ENCODE peak calls at places on chromosomes 13 and 19, in ten cellular contexts. Z is neural crest cell, M is tibial nerve, T is left lung, L is K562, C is GM12865, F is nephron progenitor cell, D is AG09319, G is AG04450, H is heart left ventricle. R is an unnamed sample.

GRCh38 chr19:10766681-10767201 is 48.9 kb downstream of the DNM2 start:
- DNase-seq in M (no peak), T (no peak), D (no peak), Z (no peak), C (no peak), H (peak; percentile 64), L (no peak), G (no peak), F (no peak), R (no peak)

GRCh38 chr13:40460116-40460515 is 206.3 kb downstream of the FOXO1 start:
- DNase-seq in C (no peak), T (no peak), F (no peak), L (no peak), M (no peak), Z (no peak), H (no peak), D (no peak), G (no peak), R (no peak)

GRCh38 chr13:31824705-31825512 is 85.6 kb downstream of the RXFP2 start:
- DNase-seq in M (no peak), L (no peak), G (no peak), H (no peak), C (peak; percentile 51), T (no peak), Z (no peak), D (no peak), F (no peak), R (peak; percentile 18)

GRCh38 chr19:35596366-35596999 is 10.5 kb downstream of the PMIS2 start:
- DNase-seq in H (no peak), L (peak; percentile 39), D (no peak), Z (no peak), T (no peak), M (no peak), C (peak; percentile 87), G (no peak), F (no peak), R (peak; percentile 75)

GRCh38 chr13:68174905-68175304 is 944.8 kb upstream of the PCDH9 start:
- DNase-seq in T (no peak), G (no peak), M (no peak), C (no peak), F (no peak), H (no peak), D (no peak), Z (no peak), L (no peak), R (no peak)

GRCh38 chr19:41934849-41935374 is 6.7 kb upstream of the ERFL start:
- DNase-seq in Z (peak; percentile 93), D (no peak), M (peak; percentile 72), F (peak; percentile 92), C (peak; percentile 85), H (peak; percentile 71), L (peak; percentile 74), G (peak; percentile 13), T (peak; percentile 87), R (peak; percentile 94)

GRCh38 chr13:82593239-82593638 is 1289.0 kb downstream of the SLITRK1 start:
- DNase-seq in D (no peak), H (no peak), C (no peak), F (no peak), T (no peak), M (no peak), G (no peak), Z (no peak), L (no peak), R (no peak)

GRCh38 chr13:23960566-23961156 is 63.4 kb upstream of the C1QTNF9B start:
- DNase-seq in L (no peak), G (no peak), T (no peak), H (no peak), Z (no peak), F (peak; percentile 30), M (peak; percentile 14), C (peak; percentile 43), D (no peak), R (no peak)

GRCh38 chr13:41019578-41020347 is 647 bp upstream of the ELF1 start:
- DNase-seq in T (no peak), Z (no peak), H (no peak), C (no peak), G (no peak), M (no peak), L (no peak), F (no peak), D (no peak), R (no peak)

GRCh38 chr19:1807695-1808394 is 4.2 kb downstream of the ATP8B3 start:
- DNase-seq in L (no peak), M (no peak), D (no peak), G (no peak), C (no peak), F (no peak), Z (no peak), T (peak; percentile 58), H (no peak), R (no peak)

GRCh38 chr19:3055741-3056453 is 6.4 kb downstream of the TLE5 start:
- DNase-seq in M (no peak), D (no peak), Z (no peak), T (peak; percentile 82), C (no peak), G (no peak), H (no peak), F (no peak), L (peak; percentile 57), R (no peak)

GRCh38 chr13:23735329-23735728 is 153.9 kb downstream of the MIPEP start:
- DNase-seq in T (no peak), Z (no peak), H (no peak), C (no peak), M (no peak), D (no peak), L (no peak), G (no peak), F (no peak), R (no peak)

GRCh38 chr13:98459171-98459681 is 117.7 kb downstream of the STK24 start:
- DNase-seq in L (no peak), M (no peak), G (no peak), C (no peak), F (no peak), H (no peak), D (no peak), T (no peak), Z (no peak), R (no peak)

GRCh38 chr13:43273362-43273761 is 250.0 kb downstream of the DNAJC15 start:
- DNase-seq in T (no peak), F (no peak), L (no peak), H (no peak), M (no peak), D (no peak), Z (no peak), G (no peak), C (no peak), R (no peak)

GRCh38 chr13:44576396-44577235 is 486 bp upstream of the TSC22D1 start:
- DNase-seq in T (peak; percentile 88), H (peak; percentile 38), D (no peak), Z (peak; percentile 23), C (peak; percentile 37), G (no peak), M (no peak), F (peak; percentile 63), L (peak; percentile 30), R (peak; percentile 65)

GRCh38 chr13:76677047-76677446 is 209.2 kb downstream of the KCTD12 start:
- DNase-seq in T (no peak), M (peak; percentile 59), L (no peak), H (peak; percentile 74), Z (no peak), C (no peak), F (no peak), D (no peak), G (no peak), R (no peak)

DNA sequence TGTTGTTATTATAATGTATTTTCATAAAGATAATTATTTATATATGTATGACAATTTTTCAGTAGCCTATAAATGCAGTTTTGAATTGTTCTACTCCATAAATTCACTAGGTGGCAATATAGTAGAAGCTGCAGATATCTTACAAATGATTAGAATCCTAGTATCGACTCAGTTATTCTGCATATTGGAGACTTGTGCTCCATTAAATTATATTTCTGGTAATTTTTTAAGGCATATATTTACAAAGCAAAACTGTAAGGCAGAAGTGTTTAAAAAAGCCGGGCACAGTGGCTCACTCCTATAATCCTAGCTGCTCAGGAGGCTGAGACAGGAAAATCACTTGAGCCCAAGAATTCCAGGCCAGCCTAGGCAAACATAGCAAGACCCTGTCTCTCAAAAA is 58.7 kb downstream of the DPY19L3 start:
- DNase-seq in G (no peak), F (no peak), Z (no peak), T (no peak), M (no peak), D (no peak), H (no peak), L (no peak), C (peak; percentile 11), R (no peak)
- TF ChIP-seq CTCF in G (peak; percentile 49), F (no peak), Z (peak; percentile 61), T (peak; percentile 23), M (peak; percentile 10), D (peak; percentile 28), H (peak; percentile 25), L (no peak), C (no peak), R (peak; percentile 2)

GRCh38 chr13:95660981-95661581 is 15.9 kb upstream of the DNAJC3 start:
- DNase-seq in Z (no peak), C (peak; percentile 52), F (no peak), D (no peak), G (no peak), H (no peak), T (no peak), M (no peak), L (peak; percentile 12), R (no peak)
- TF ChIP-seq CTCF in Z (peak; percentile 78), C (peak; percentile 51), F (peak; percentile 66), D (peak; percentile 61), G (peak; percentile 67), H (peak; percentile 57), T (peak; percentile 42), M (no peak), L (peak; percentile 29), R (no peak)

DNA sequence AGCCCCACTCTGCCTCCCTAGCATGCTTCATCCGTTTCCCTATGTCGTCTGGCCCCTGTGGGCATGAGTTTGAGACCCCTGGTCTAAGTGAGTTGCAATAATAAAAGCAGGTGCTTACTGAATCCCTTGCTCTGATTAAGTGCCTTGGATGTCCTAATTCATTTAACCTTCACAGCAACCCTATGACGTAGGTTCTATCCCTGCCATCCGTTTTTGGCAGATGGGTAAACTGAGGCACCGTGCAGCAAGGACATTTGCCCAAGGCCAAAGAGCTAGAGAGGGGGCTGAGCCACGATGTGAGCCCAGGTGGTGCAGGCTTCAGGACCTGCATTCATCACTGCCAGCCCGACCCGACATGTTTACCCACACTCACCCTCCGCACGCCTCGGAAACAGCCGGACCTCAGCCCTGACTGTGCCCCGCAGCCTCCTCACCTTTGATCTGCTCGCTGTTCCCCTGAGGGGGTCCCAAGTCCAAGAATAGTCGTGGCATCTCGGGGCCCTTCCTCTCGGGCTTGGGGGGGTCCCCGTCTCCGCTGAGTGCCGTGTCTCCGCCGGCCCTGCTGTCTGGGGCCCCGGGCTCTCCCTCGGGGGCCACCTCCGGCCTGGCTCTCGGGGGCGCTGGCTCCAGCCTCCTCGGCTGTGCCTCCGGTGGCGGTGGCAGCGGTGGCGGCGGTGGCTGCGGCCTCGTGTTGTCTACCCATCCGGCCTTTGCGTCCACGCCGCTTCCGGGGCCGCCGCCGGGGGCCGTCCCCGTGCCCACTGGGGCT is 14.5 kb downstream of the LMTK3 start:
- DNase-seq in L (no peak), M (no peak), F (no peak), G (no peak), D (no peak), C (no peak), T (no peak), Z (no peak), H (no peak), R (no peak)
- TF ChIP-seq CTCF in L (no peak), M (no peak), F (no peak), G (no peak), D (no peak), C (no peak), T (no peak), Z (no peak), H (no peak), R (no peak)

GRCh38 chr19:14113762-14114414 is 3.7 kb downstream of the PRKACA start:
- DNase-seq in L (peak; percentile 77), T (peak; percentile 88), C (peak; percentile 41), Z (peak; percentile 19), G (no peak), D (no peak), M (no peak), H (peak; percentile 59), F (no peak), R (no peak)
- TF ChIP-seq CTCF in L (peak; percentile 94), T (no peak), C (peak; percentile 36), Z (peak; percentile 45), G (peak; percentile 28), D (peak; percentile 9), M (no peak), H (peak; percentile 25), F (peak; percentile 22), R (peak; percentile 29)